ENCODE peak calls at places on chromosome X, in six cellular contexts. One of them, this sample, is unnamed.

GRCh38 chrX:15686818-15687685 is 22.4 kb upstream of the CLTRN start:
- DNase-seq in HepG2: peak
- DNase-seq in K562: peak
- DNase-seq in upper lobe of left lung: peak
- DNase-seq in transverse colon: peak
- DNase-seq in SK-N-SH: peak
- DNase-seq in this sample: peak

GRCh38 chrX:147735364-147735763 is 176.4 kb upstream of the FMR1 start:
- DNase-seq in HepG2: no peak
- DNase-seq in K562: no peak
- DNase-seq in upper lobe of left lung: no peak
- DNase-seq in transverse colon: no peak
- DNase-seq in SK-N-SH: no peak
- DNase-seq in this sample: no peak

GRCh38 chrX:101219840-101220191 is 230 bp downstream of the DRP2 start:
- DNase-seq in HepG2: no peak
- DNase-seq in K562: no peak
- DNase-seq in upper lobe of left lung: no peak
- DNase-seq in transverse colon: no peak
- DNase-seq in SK-N-SH: peak
- DNase-seq in this sample: no peak

GRCh38 chrX:21398424-21398823 is 24.2 kb downstream of the CNKSR2 start:
- DNase-seq in HepG2: no peak
- DNase-seq in K562: no peak
- DNase-seq in upper lobe of left lung: no peak
- DNase-seq in transverse colon: no peak
- DNase-seq in SK-N-SH: no peak
- DNase-seq in this sample: no peak

GRCh38 chrX:2962346-2962745 is 33.2 kb upstream of the ARSD start:
- DNase-seq in HepG2: peak
- DNase-seq in K562: no peak
- DNase-seq in upper lobe of left lung: no peak
- DNase-seq in transverse colon: peak
- DNase-seq in SK-N-SH: no peak
- DNase-seq in this sample: no peak

GRCh38 chrX:149962859-149963757 is 24.8 kb upstream of the EOLA2 start:
- DNase-seq in HepG2: peak
- DNase-seq in K562: peak
- DNase-seq in upper lobe of left lung: peak
- DNase-seq in transverse colon: peak
- DNase-seq in SK-N-SH: peak
- DNase-seq in this sample: peak

GRCh38 chrX:110743679-110744340 is 51.8 kb downstream of the CHRDL1 start:
- DNase-seq in HepG2: no peak
- DNase-seq in K562: no peak
- DNase-seq in upper lobe of left lung: no peak
- DNase-seq in transverse colon: no peak
- DNase-seq in SK-N-SH: no peak
- DNase-seq in this sample: no peak

GRCh38 chrX:85084770-85085393 is 81.2 kb downstream of the APOOL start:
- DNase-seq in HepG2: peak
- DNase-seq in K562: peak
- DNase-seq in upper lobe of left lung: no peak
- DNase-seq in transverse colon: no peak
- DNase-seq in SK-N-SH: peak
- DNase-seq in this sample: no peak

GRCh38 chrX:30570505-30570904 is 7.1 kb downstream of the TASL start:
- DNase-seq in HepG2: peak
- DNase-seq in K562: no peak
- DNase-seq in upper lobe of left lung: no peak
- DNase-seq in transverse colon: no peak
- DNase-seq in SK-N-SH: peak
- DNase-seq in this sample: no peak

GRCh38 chrX:139204903-139205667 is 325.5 kb upstream of the F9 start:
- DNase-seq in HepG2: no peak
- DNase-seq in K562: peak
- DNase-seq in upper lobe of left lung: peak
- DNase-seq in transverse colon: peak
- DNase-seq in SK-N-SH: peak
- DNase-seq in this sample: peak

GRCh38 chrX:54695231-54695630 is 102.8 kb downstream of the ITIH6 start:
- DNase-seq in HepG2: no peak
- DNase-seq in K562: no peak
- DNase-seq in upper lobe of left lung: no peak
- DNase-seq in transverse colon: no peak
- DNase-seq in SK-N-SH: no peak
- DNase-seq in this sample: no peak

DNA sequence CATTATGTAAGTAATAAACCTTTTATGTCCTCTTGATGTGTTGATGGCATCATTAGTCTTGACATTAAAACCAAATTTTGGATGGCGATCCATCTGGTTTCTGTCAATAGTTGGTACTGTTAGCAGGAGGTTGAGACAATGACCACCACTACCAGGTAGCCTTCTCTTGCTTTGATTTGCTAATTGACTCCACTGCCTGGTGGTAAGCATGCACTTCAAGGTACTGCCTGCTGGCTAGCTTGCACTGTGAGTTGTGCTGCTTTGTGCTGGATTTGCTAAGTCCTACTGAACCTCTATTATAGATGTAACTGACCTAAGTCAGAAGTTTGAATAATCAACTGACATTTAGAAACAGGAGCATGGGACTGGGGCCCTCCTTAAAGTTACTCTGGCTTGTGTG is 46.3 kb downstream of the ATP1B4 start:
- DNase-seq in HepG2: no peak
- DNase-seq in K562: no peak
- DNase-seq in upper lobe of left lung: no peak
- DNase-seq in transverse colon: no peak
- DNase-seq in SK-N-SH: no peak
- DNase-seq in this sample: no peak
- TF ChIP-seq POLR2AphosphoS5 in HepG2: no peak
- TF ChIP-seq POLR2AphosphoS5 in K562: no peak
- TF ChIP-seq POLR2AphosphoS5 in upper lobe of left lung: no peak
- TF ChIP-seq POLR2AphosphoS5 in transverse colon: no peak
- TF ChIP-seq POLR2AphosphoS5 in SK-N-SH: no peak
- TF ChIP-seq POLR2AphosphoS5 in this sample: no peak

DNA sequence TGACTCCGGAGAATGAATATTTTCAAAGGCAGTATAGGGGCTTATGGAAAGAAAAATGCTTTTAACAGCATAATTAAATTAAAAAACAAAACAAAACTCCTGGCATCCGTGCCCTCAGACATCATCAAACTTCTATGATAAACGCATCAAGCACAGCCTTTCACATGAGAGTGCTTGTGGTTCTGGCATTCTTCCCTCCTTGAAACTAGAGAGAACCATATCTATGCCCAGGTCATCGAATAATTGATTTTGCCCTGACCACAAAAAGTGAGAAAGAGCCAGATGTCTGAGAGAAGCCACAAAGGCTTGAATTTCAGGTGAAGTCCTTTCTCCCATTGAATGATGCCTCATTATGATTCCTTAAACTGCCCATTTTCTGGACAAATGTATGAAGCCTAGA is 286.8 kb downstream of the CBLL2 start:
- DNase-seq in HepG2: no peak
- DNase-seq in K562: no peak
- DNase-seq in upper lobe of left lung: no peak
- DNase-seq in transverse colon: no peak
- DNase-seq in SK-N-SH: no peak
- DNase-seq in this sample: no peak
- TF ChIP-seq CTCF in HepG2: no peak
- TF ChIP-seq CTCF in K562: no peak
- TF ChIP-seq CTCF in upper lobe of left lung: no peak
- TF ChIP-seq CTCF in transverse colon: no peak
- TF ChIP-seq CTCF in SK-N-SH: no peak
- TF ChIP-seq CTCF in this sample: no peak

GRCh38 chrX:6645216-6645615 is 110.3 kb upstream of the VCX3A start:
- DNase-seq in HepG2: no peak
- DNase-seq in K562: no peak
- DNase-seq in upper lobe of left lung: no peak
- DNase-seq in transverse colon: no peak
- DNase-seq in SK-N-SH: no peak
- DNase-seq in this sample: no peak
- TF ChIP-seq EP300 in HepG2: no peak
- TF ChIP-seq EP300 in K562: no peak
- TF ChIP-seq EP300 in upper lobe of left lung: no peak
- TF ChIP-seq EP300 in transverse colon: no peak
- TF ChIP-seq EP300 in SK-N-SH: no peak
- TF ChIP-seq EP300 in this sample: no peak

GRCh38 chrX:105894721-105895120 is 72.4 kb downstream of the NRK start:
- DNase-seq in HepG2: no peak
- DNase-seq in K562: no peak
- DNase-seq in upper lobe of left lung: no peak
- DNase-seq in transverse colon: no peak
- DNase-seq in SK-N-SH: no peak
- DNase-seq in this sample: no peak
- TF ChIP-seq POLR2AphosphoS5 in HepG2: no peak
- TF ChIP-seq POLR2AphosphoS5 in K562: no peak
- TF ChIP-seq POLR2AphosphoS5 in upper lobe of left lung: no peak
- TF ChIP-seq POLR2AphosphoS5 in transverse colon: no peak
- TF ChIP-seq POLR2AphosphoS5 in SK-N-SH: no peak
- TF ChIP-seq POLR2AphosphoS5 in this sample: no peak

GRCh38 chrX:44244008-44244407 is 99.5 kb downstream of the EFHC2 start:
- DNase-seq in HepG2: no peak
- DNase-seq in K562: peak
- DNase-seq in upper lobe of left lung: no peak
- DNase-seq in transverse colon: no peak
- DNase-seq in SK-N-SH: peak
- DNase-seq in this sample: no peak
- TF ChIP-seq CTCF in HepG2: peak
- TF ChIP-seq CTCF in K562: peak
- TF ChIP-seq CTCF in upper lobe of left lung: peak
- TF ChIP-seq CTCF in transverse colon: peak
- TF ChIP-seq CTCF in SK-N-SH: peak
- TF ChIP-seq CTCF in this sample: peak

DNA sequence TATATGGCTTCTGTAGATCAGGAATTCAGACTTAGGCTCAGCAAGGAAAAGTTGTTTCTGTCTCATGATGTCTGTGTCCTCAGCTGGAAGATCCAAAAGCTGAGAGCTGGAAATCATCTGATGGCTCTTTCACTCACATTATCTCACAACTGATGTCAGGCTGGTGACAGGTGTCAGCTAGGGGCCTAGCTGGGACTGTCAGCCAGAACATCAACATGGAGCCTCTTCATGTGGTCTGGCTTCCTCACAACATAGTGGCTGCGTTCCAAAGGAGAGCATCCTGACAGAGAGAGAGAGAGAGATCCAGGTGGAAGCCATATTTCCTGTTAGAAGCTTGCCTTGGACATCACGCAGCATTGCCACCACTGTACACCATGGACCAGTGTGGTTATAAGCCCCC is 10.6 kb upstream of the INTS6L start:
- DNase-seq in HepG2: no peak
- DNase-seq in K562: no peak
- DNase-seq in upper lobe of left lung: no peak
- DNase-seq in transverse colon: no peak
- DNase-seq in SK-N-SH: no peak
- DNase-seq in this sample: no peak
- TF ChIP-seq EP300 in HepG2: no peak
- TF ChIP-seq EP300 in K562: no peak
- TF ChIP-seq EP300 in upper lobe of left lung: no peak
- TF ChIP-seq EP300 in transverse colon: no peak
- TF ChIP-seq EP300 in SK-N-SH: no peak
- TF ChIP-seq EP300 in this sample: no peak

GRCh38 chrX:154333837-154334271 is 38.3 kb downstream of the TKTL1 start:
- DNase-seq in HepG2: no peak
- DNase-seq in K562: no peak
- DNase-seq in upper lobe of left lung: no peak
- DNase-seq in transverse colon: no peak
- DNase-seq in SK-N-SH: no peak
- DNase-seq in this sample: no peak
- TF ChIP-seq POLR2AphosphoS5 in HepG2: no peak
- TF ChIP-seq POLR2AphosphoS5 in K562: no peak
- TF ChIP-seq POLR2AphosphoS5 in upper lobe of left lung: no peak
- TF ChIP-seq POLR2AphosphoS5 in transverse colon: no peak
- TF ChIP-seq POLR2AphosphoS5 in SK-N-SH: no peak
- TF ChIP-seq POLR2AphosphoS5 in this sample: no peak